ENCODE peak calls at places on chromosomes 3 and 15, in four cellular contexts. One of them, this sample, is unnamed.

GRCh38 chr3:194817592-194818325 is 132.1 kb downstream of the FAM43A start:
- DNase-seq in OCI-LY7: no peak
- DNase-seq in cardiac muscle cell: no peak
- DNase-seq in neural progenitor cell: no peak
- DNase-seq in this sample: no peak

GRCh38 chr3:65811050-65811766 is 227.5 kb downstream of the MAGI1 start:
- DNase-seq in OCI-LY7: no peak
- DNase-seq in cardiac muscle cell: no peak
- DNase-seq in neural progenitor cell: no peak
- DNase-seq in this sample: no peak

GRCh38 chr3:66107855-66108254 is 69.1 kb upstream of the MAGI1 start:
- DNase-seq in OCI-LY7: no peak
- DNase-seq in cardiac muscle cell: no peak
- DNase-seq in neural progenitor cell: no peak
- DNase-seq in this sample: peak; percentile 30

GRCh38 chr3:64915778-64916177 is 228.0 kb upstream of the ADAMTS9 start:
- DNase-seq in OCI-LY7: no peak
- DNase-seq in cardiac muscle cell: no peak
- DNase-seq in neural progenitor cell: no peak
- DNase-seq in this sample: no peak

GRCh38 chr15:39269821-39270220 is 311.1 kb upstream of the THBS1 start:
- DNase-seq in OCI-LY7: no peak
- DNase-seq in cardiac muscle cell: no peak
- DNase-seq in neural progenitor cell: no peak
- DNase-seq in this sample: no peak

GRCh38 chr15:41966414-41966812 is 5.9 kb downstream of the EHD4 start:
- DNase-seq in OCI-LY7: no peak
- DNase-seq in cardiac muscle cell: no peak
- DNase-seq in neural progenitor cell: no peak
- DNase-seq in this sample: no peak

GRCh38 chr3:56424357-56424756 is 43.9 kb downstream of the ERC2 start:
- DNase-seq in OCI-LY7: no peak
- DNase-seq in cardiac muscle cell: no peak
- DNase-seq in neural progenitor cell: no peak
- DNase-seq in this sample: no peak

GRCh38 chr3:186746008-186746407 is 28.8 kb downstream of the KNG1 start:
- DNase-seq in OCI-LY7: no peak
- DNase-seq in cardiac muscle cell: peak; percentile 36
- DNase-seq in neural progenitor cell: peak; percentile 10
- DNase-seq in this sample: peak; percentile 33

GRCh38 chr3:134652409-134652831 is 1.6 kb upstream of the KY start:
- DNase-seq in OCI-LY7: no peak
- DNase-seq in cardiac muscle cell: no peak
- DNase-seq in neural progenitor cell: no peak
- DNase-seq in this sample: no peak

GRCh38 chr3:126180477-126181397 is at the start of gene ALDH1L1:
- DNase-seq in OCI-LY7: no peak
- DNase-seq in cardiac muscle cell: peak; percentile 86
- DNase-seq in neural progenitor cell: peak; percentile 84
- DNase-seq in this sample: peak; percentile 84

GRCh38 chr3:153026026-153026425 is 136.0 kb upstream of the RAP2B start:
- DNase-seq in OCI-LY7: peak; percentile 52
- DNase-seq in cardiac muscle cell: peak; percentile 37
- DNase-seq in neural progenitor cell: peak; percentile 34
- DNase-seq in this sample: no peak

GRCh38 chr15:58473720-58474119 is 41.9 kb downstream of the LIPC start:
- DNase-seq in OCI-LY7: no peak
- DNase-seq in cardiac muscle cell: no peak
- DNase-seq in neural progenitor cell: no peak
- DNase-seq in this sample: no peak

GRCh38 chr3:45055411-45056143 is 29.5 kb downstream of the CLEC3B start:
- DNase-seq in OCI-LY7: peak; percentile 32
- DNase-seq in cardiac muscle cell: peak; percentile 19
- DNase-seq in neural progenitor cell: peak; percentile 69
- DNase-seq in this sample: peak; percentile 79

GRCh38 chr3:178112134-178112533 is 424.1 kb upstream of the KCNMB2 start:
- DNase-seq in OCI-LY7: no peak
- DNase-seq in cardiac muscle cell: no peak
- DNase-seq in neural progenitor cell: no peak
- DNase-seq in this sample: no peak

GRCh38 chr3:22263042-22263441 is 512.0 kb upstream of the ZNF385D start:
- DNase-seq in OCI-LY7: no peak
- DNase-seq in cardiac muscle cell: no peak
- DNase-seq in neural progenitor cell: no peak
- DNase-seq in this sample: no peak

GRCh38 chr15:60469893-60470641 is 8.9 kb downstream of the ICE2 start:
- DNase-seq in OCI-LY7: no peak
- DNase-seq in cardiac muscle cell: no peak
- DNase-seq in neural progenitor cell: no peak
- DNase-seq in this sample: no peak
- H3K36me3 ChIP-seq in OCI-LY7: peaks cover 94% of the 10 kb centered on the region
- H3K36me3 ChIP-seq in cardiac muscle cell: peaks cover 51% of the 10 kb centered on the region
- H3K36me3 ChIP-seq in neural progenitor cell: peaks cover 20% of the 10 kb centered on the region
- H3K36me3 ChIP-seq in this sample: peaks cover 13% of the 10 kb centered on the region

DNA sequence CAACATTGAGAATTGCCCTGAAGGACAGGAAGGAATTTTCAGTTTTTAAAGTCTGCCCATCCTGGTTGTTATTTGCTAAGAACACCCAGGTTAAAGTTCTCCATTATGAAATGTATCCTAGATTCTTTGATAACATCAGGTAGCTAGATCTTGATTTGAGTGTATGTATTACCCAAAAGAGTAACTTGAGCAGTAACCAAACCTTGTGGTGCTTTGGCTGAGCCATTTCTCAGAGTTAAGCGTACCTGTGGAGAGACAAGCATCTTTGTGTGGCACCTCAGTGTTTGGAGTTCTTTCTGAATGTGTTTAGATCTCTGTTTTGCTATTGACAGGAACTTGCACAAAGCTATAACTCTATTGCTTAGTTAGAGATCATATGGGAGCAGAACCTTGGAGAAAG is 20.4 kb downstream of the CEP97 start:
- DNase-seq in OCI-LY7: no peak
- DNase-seq in cardiac muscle cell: no peak
- DNase-seq in neural progenitor cell: no peak
- DNase-seq in this sample: no peak
- H3K4me3 ChIP-seq in OCI-LY7: no peak overlapping the region
- H3K4me3 ChIP-seq in cardiac muscle cell: no peak overlapping the region
- H3K4me3 ChIP-seq in neural progenitor cell: no peak overlapping the region
- H3K4me3 ChIP-seq in this sample: no peak overlapping the region

DNA sequence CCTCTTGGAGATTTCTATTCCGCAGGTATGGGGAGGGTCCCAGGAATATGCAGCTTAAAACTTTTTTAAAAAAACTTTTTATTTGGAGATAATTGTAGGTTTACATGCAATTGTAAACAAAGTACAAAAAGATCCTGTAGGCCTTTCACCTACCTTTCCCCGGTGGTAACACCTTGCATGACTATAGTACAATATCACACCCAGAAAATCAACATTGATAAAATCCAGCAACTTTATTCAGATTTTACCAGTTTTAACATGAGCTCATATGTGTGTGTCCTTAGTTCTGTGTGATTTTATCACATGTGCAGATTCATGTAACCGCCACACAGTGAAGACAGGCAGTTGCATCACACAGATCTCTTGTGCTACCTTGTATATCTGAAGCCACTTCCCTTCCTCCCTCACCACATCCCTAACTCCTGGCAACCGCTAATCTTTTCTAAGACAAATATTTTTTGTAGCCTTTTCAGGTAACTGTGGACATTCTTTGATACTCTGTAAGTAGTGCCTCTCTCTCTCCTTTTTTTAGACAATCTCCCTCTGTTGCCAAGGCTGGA is 183.5 kb upstream of the C2CD4B start:
- DNase-seq in OCI-LY7: no peak
- DNase-seq in cardiac muscle cell: no peak
- DNase-seq in neural progenitor cell: no peak
- DNase-seq in this sample: no peak
- H3K36me3 ChIP-seq in OCI-LY7: no peaks in the 10 kb centered on the region
- H3K36me3 ChIP-seq in cardiac muscle cell: no peaks in the 10 kb centered on the region
- H3K36me3 ChIP-seq in neural progenitor cell: no peaks in the 10 kb centered on the region
- H3K36me3 ChIP-seq in this sample: no peaks in the 10 kb centered on the region

GRCh38 chr3:129793356-129793755 is 100.2 kb downstream of the TMCC1 start:
- DNase-seq in OCI-LY7: no peak
- DNase-seq in cardiac muscle cell: no peak
- DNase-seq in neural progenitor cell: peak; percentile 42
- DNase-seq in this sample: no peak

GRCh38 chr3:129796146-129796545 is 97.4 kb downstream of the TMCC1 start:
- DNase-seq in OCI-LY7: no peak
- DNase-seq in cardiac muscle cell: no peak
- DNase-seq in neural progenitor cell: no peak
- DNase-seq in this sample: no peak

GRCh38 chr3:129793947-129794318 is 99.6 kb downstream of the TMCC1 start:
- DNase-seq in OCI-LY7: peak; percentile 37
- DNase-seq in cardiac muscle cell: peak; percentile 41
- DNase-seq in neural progenitor cell: peak; percentile 79
- DNase-seq in this sample: peak; percentile 43

GRCh38 chr3:129795596-129795995 is 97.9 kb downstream of the TMCC1 start:
- DNase-seq in OCI-LY7: no peak
- DNase-seq in cardiac muscle cell: no peak
- DNase-seq in neural progenitor cell: no peak
- DNase-seq in this sample: no peak

GRCh38 chr3:129794319-129795201 is 99.0 kb downstream of the TMCC1 start:
- DNase-seq in OCI-LY7: peak; percentile 29
- DNase-seq in cardiac muscle cell: peak; percentile 49
- DNase-seq in neural progenitor cell: peak; percentile 87
- DNase-seq in this sample: peak; percentile 68
- H3K4me3 ChIP-seq in OCI-LY7: no peak overlapping the region
- H3K4me3 ChIP-seq in cardiac muscle cell: no peak overlapping the region
- H3K4me3 ChIP-seq in neural progenitor cell: peak overlapping the region; percentile 41
- H3K4me3 ChIP-seq in this sample: peak overlapping the region; percentile 3

DNA sequence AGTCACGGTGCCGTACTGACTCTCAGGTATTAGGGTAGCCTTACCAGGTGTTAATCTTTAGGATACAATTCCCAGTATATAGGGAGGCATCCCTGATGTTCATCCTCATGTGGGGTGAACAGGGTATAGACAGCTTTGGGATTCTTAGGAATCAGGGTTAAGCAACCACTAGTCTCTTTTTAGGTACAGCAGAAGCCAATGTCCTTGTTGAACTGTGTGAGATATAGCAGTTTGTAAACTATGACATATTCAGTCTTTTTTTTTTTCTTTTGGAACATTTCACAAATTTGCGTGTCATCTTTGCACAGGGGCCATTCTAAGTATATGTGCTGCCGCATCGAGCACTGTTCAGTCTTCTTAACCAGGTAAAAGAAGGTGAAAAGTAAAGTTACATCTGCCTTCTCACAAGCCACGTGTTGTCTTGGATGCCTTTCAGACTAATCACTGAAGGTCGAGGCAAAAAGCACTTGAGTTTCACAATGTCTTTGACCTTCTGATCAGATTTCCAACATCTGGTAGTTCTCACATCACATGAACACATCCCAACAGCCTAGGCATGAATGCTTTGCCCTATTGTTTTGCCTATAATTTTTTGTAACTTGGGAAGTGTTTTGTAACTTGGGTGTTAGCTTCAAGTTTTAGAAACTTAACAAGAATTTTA is 17.2 kb downstream of the TSEN2 start:
- DNase-seq in OCI-LY7: no peak
- DNase-seq in cardiac muscle cell: peak; percentile 50
- DNase-seq in neural progenitor cell: no peak
- DNase-seq in this sample: no peak
- H3K36me3 ChIP-seq in OCI-LY7: peaks cover 97% of the 10 kb centered on the region
- H3K36me3 ChIP-seq in cardiac muscle cell: peaks cover 31% of the 10 kb centered on the region
- H3K36me3 ChIP-seq in neural progenitor cell: peaks cover 4% of the 10 kb centered on the region
- H3K36me3 ChIP-seq in this sample: peaks cover 27% of the 10 kb centered on the region

GRCh38 chr15:38054488-38054887 is 120.0 kb downstream of the TMCO5A start:
- DNase-seq in OCI-LY7: no peak
- DNase-seq in cardiac muscle cell: no peak
- DNase-seq in neural progenitor cell: no peak
- DNase-seq in this sample: no peak
- H3K4me3 ChIP-seq in OCI-LY7: no peak overlapping the region
- H3K4me3 ChIP-seq in cardiac muscle cell: no peak overlapping the region
- H3K4me3 ChIP-seq in neural progenitor cell: no peak overlapping the region
- H3K4me3 ChIP-seq in this sample: no peak overlapping the region

DNA sequence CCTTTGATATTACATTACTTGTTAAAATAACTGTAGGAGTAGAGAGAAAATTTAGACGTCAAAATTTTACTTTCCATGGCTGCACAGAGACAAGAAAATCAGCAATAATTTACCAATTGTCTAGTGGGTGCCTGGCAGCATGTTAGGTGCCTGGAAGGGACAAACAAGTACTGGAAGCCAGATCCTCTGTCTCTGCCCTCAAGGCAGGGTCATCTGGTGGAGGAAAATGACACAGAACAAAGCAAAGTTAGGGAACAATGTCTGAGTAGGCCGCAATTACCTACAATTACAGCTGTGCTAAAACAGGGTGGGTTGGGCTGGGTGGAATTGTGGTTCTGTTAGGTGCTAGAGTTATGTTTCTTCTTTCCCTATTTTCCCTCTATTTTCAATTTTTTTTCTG is 7.4 kb downstream of the CCDC174 start:
- DNase-seq in OCI-LY7: no peak
- DNase-seq in cardiac muscle cell: no peak
- DNase-seq in neural progenitor cell: no peak
- DNase-seq in this sample: no peak
- H3K36me3 ChIP-seq in OCI-LY7: peaks cover 97% of the 10 kb centered on the region
- H3K36me3 ChIP-seq in cardiac muscle cell: peaks cover 84% of the 10 kb centered on the region
- H3K36me3 ChIP-seq in neural progenitor cell: peaks cover 6% of the 10 kb centered on the region
- H3K36me3 ChIP-seq in this sample: peaks cover 44% of the 10 kb centered on the region

GRCh38 chr3:160677459-160677901 is 520 bp downstream of the ARL14 start:
- DNase-seq in OCI-LY7: no peak
- DNase-seq in cardiac muscle cell: no peak
- DNase-seq in neural progenitor cell: peak; percentile 44
- DNase-seq in this sample: peak; percentile 14
- H3K4me3 ChIP-seq in OCI-LY7: no peak overlapping the region
- H3K4me3 ChIP-seq in cardiac muscle cell: no peak overlapping the region
- H3K4me3 ChIP-seq in neural progenitor cell: no peak overlapping the region
- H3K4me3 ChIP-seq in this sample: no peak overlapping the region

GRCh38 chr3:49108346-49108745 is 3.8 kb upstream of the QARS1 start:
- DNase-seq in OCI-LY7: no peak
- DNase-seq in cardiac muscle cell: no peak
- DNase-seq in neural progenitor cell: no peak
- DNase-seq in this sample: no peak
- H3K36me3 ChIP-seq in OCI-LY7: peaks cover 58% of the 10 kb centered on the region
- H3K36me3 ChIP-seq in cardiac muscle cell: peaks cover 47% of the 10 kb centered on the region
- H3K36me3 ChIP-seq in neural progenitor cell: no peaks in the 10 kb centered on the region
- H3K36me3 ChIP-seq in this sample: peaks cover 40% of the 10 kb centered on the region

DNA sequence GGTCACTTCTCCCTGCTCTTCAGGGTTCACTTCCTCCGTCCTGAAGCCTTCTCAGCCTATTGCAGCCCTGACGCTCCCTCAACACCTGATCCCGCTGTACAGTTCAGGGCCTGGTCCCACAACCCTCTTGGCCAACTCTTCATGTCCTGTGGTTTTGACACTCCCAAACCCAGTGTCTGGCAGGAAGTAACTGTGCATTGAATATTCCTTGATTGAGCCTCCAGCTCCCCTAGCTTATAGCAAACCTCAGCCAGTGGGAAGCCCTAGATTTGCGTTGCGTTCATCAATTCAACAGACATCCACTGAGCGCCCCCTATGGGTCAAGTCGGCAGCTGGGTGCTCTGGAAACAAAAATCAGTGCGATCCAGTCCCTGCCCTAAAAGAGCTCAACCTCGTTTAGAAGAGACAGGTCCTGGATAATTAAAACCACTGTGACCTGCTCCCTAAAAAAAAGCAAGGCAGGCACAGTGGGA is 13.5 kb downstream of the UBAP1L start:
- DNase-seq in OCI-LY7: peak; percentile 49
- DNase-seq in cardiac muscle cell: peak; percentile 89
- DNase-seq in neural progenitor cell: peak; percentile 90
- DNase-seq in this sample: peak; percentile 90
- H3K4me3 ChIP-seq in OCI-LY7: no peak overlapping the region
- H3K4me3 ChIP-seq in cardiac muscle cell: no peak overlapping the region
- H3K4me3 ChIP-seq in neural progenitor cell: peak overlapping the region; percentile 43
- H3K4me3 ChIP-seq in this sample: peak overlapping the region; percentile 28

This sample was measured in H7.